ENCODE peak calls at places on chromosome 10, in seven cellular contexts. V is HCT116, W is GM23338, R is OCI-LY7, J is MM.1S, Y is neural progenitor cell, H is GM23248. D is an unnamed sample. For H3K79me2 and H4K20me1, the result is how much of the 10 kb centered on the place peaks cover.

GRCh38 chr10:15531927-15532722 is 161.0 kb upstream of the FAM171A1 start:
- DNase-seq in V (no peak), W (no peak), R (no peak), J (no peak), Y (no peak), H (no peak), D (no peak)

GRCh38 chr10:62856021-62856420 is 39.9 kb upstream of the EGR2 start:
- DNase-seq in V (no peak), W (no peak), R (no peak), J (no peak), Y (no peak), H (no peak), D (no peak)

GRCh38 chr10:101050206-101051069 is 11.4 kb upstream of the KAZALD1 start:
- DNase-seq in V (no peak), W (peak), R (peak), J (peak), Y (peak), H (peak), D (peak)

GRCh38 chr10:17004801-17005380 is 124.7 kb downstream of the CUBN start:
- DNase-seq in V (no peak), W (no peak), R (no peak), J (no peak), Y (no peak), H (no peak), D (no peak)

GRCh38 chr10:126504051-126504760 is 115.9 kb upstream of the ADAM12 start:
- DNase-seq in V (peak), W (peak), R (peak), J (peak), Y (peak), H (peak), D (peak)

GRCh38 chr10:24257588-24257987 is 48.6 kb downstream of the KIAA1217 start:
- DNase-seq in V (no peak), W (no peak), R (no peak), J (no peak), Y (no peak), H (no peak), D (no peak)

GRCh38 chr10:4820804-4821401 is 5.1 kb upstream of the AKR1E2 start:
- DNase-seq in V (no peak), W (no peak), R (no peak), J (no peak), Y (no peak), H (no peak), D (no peak)

GRCh38 chr10:71850021-71850744 is 868 bp downstream of the PSAP start:
- DNase-seq in V (no peak), W (no peak), R (no peak), J (no peak), Y (no peak), H (peak), D (no peak)

GRCh38 chr10:114626841-114627240 is 31.2 kb downstream of the ABLIM1 start:
- DNase-seq in V (no peak), W (no peak), R (no peak), J (no peak), Y (no peak), H (no peak), D (no peak)

GRCh38 chr10:48533951-48534720 is 70.7 kb downstream of the ARHGAP22 start:
- DNase-seq in V (no peak), W (peak), R (no peak), J (no peak), Y (no peak), H (peak), D (no peak)

GRCh38 chr10:36880898-36881297 is 244.5 kb upstream of the ANKRD30A start:
- DNase-seq in V (no peak), W (peak), R (peak), J (peak), Y (peak), H (peak), D (peak)

GRCh38 chr10:13795653-13796555 is 209.1 kb downstream of the PRPF18 start:
- DNase-seq in V (no peak), W (no peak), R (peak), J (peak), Y (no peak), H (no peak), D (no peak)

GRCh38 chr10:17290226-17290625 is 62.2 kb downstream of the VIM start:
- DNase-seq in V (peak), W (peak), R (peak), J (no peak), Y (peak), H (peak), D (no peak)

GRCh38 chr10:35394411-35394851 is 58.1 kb downstream of the CCNY start:
- DNase-seq in V (no peak), W (peak), R (no peak), J (no peak), Y (no peak), H (no peak), D (no peak)

GRCh38 chr10:113547426-113547825 is 5.4 kb upstream of the HABP2 start:
- DNase-seq in V (no peak), W (no peak), R (no peak), J (no peak), Y (no peak), H (no peak), D (no peak)

GRCh38 chr10:117413928-117414618 is 38.8 kb upstream of the PDZD8 start:
- DNase-seq in V (no peak), W (no peak), R (no peak), J (no peak), Y (no peak), H (peak), D (no peak)

GRCh38 chr10:92880233-92880861 is 32.0 kb downstream of the EXOC6 start:
- DNase-seq in V (peak), W (peak), R (peak), J (peak), Y (peak), H (peak), D (peak)

GRCh38 chr10:80068270-80068669 is 10.2 kb upstream of the TMEM254 start:
- DNase-seq in V (no peak), W (peak), R (peak), J (no peak), Y (peak), H (no peak), D (no peak)

GRCh38 chr10:60570272-60570865 is 180.7 kb upstream of the ANK3 start:
- DNase-seq in V (no peak), W (no peak), R (no peak), J (no peak), Y (no peak), H (no peak), D (no peak)

GRCh38 chr10:114825513-114826253 is 4.1 kb downstream of the FHIP2A start:
- DNase-seq in V (no peak), W (no peak), R (no peak), J (no peak), Y (no peak), H (peak), D (peak)

GRCh38 chr10:61140765-61141392 is 196.9 kb upstream of the RHOBTB1 start:
- DNase-seq in V (peak), W (peak), R (peak), J (peak), Y (peak), H (peak), D (peak)

GRCh38 chr10:11813855-11814557 is 9.2 kb upstream of the PROSER2 start:
- DNase-seq in V (no peak), W (no peak), R (no peak), J (no peak), Y (no peak), H (peak), D (no peak)

GRCh38 chr10:46525177-46525823 is 31.2 kb downstream of the GPRIN2 start:
- DNase-seq in V (peak), W (no peak), R (no peak), J (no peak), Y (no peak), H (peak), D (no peak)

GRCh38 chr10:112755446-112756117 is 194.5 kb upstream of the TCF7L2 start:
- DNase-seq in V (no peak), W (no peak), R (no peak), J (no peak), Y (peak), H (no peak), D (no peak)

GRCh38 chr10:3963191-3963673 is 178.2 kb upstream of the KLF6 start:
- DNase-seq in V (no peak), W (no peak), R (no peak), J (no peak), Y (no peak), H (no peak), D (no peak)

GRCh38 chr10:69816963-69817605 is 15.4 kb downstream of the COL13A1 start:
- DNase-seq in V (no peak), W (no peak), R (no peak), J (no peak), Y (no peak), H (no peak), D (no peak)

GRCh38 chr10:69814251-69814650 is 12.5 kb downstream of the COL13A1 start:
- DNase-seq in V (no peak), W (no peak), R (no peak), J (no peak), Y (no peak), H (no peak), D (no peak)

GRCh38 chr10:69818676-69819239 is 17.1 kb downstream of the COL13A1 start:
- DNase-seq in V (no peak), W (no peak), R (no peak), J (no peak), Y (no peak), H (no peak), D (no peak)

GRCh38 chr10:69815099-69815498 is 13.4 kb downstream of the COL13A1 start:
- DNase-seq in V (no peak), W (no peak), R (no peak), J (no peak), Y (no peak), H (no peak), D (no peak)

DNA sequence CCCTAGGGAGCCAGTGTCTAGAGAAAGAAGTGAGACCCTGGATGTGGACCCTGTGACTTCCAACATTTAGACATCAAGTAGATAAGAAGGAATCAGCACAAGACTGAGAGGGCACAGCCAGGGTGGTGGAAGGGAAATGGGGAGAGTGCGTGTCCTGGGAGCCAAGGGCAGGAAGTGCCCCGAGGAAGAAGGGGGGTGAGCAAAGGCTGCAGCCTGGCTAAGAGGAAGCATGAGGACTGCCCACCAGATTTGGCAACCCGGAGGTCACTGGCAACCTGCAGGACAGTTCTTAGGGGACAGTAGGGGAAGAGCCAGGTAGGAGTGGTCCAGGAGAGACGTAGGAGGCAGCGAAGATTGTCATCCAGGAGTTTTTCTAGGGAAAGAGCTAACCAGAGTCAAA is 14.8 kb downstream of the COL13A1 start:
- DNase-seq in V (no peak), W (no peak), R (no peak), J (no peak), Y (no peak), H (no peak), D (no peak)
- H3K79me2 ChIP-seq in V (under half), W (under half), R (under half), J (under half), Y (under half), H (under half), D (under half)

GRCh38 chr10:96614515-96614914 is 27.7 kb upstream of the TM9SF3 start:
- DNase-seq in V (peak), W (no peak), R (no peak), J (no peak), Y (no peak), H (peak), D (peak)

GRCh38 chr10:96618648-96619047 is 31.8 kb upstream of the TM9SF3 start:
- DNase-seq in V (no peak), W (no peak), R (no peak), J (no peak), Y (no peak), H (peak), D (no peak)

GRCh38 chr10:96619120-96619519 is 32.3 kb upstream of the TM9SF3 start:
- DNase-seq in V (no peak), W (no peak), R (no peak), J (no peak), Y (no peak), H (no peak), D (no peak)

GRCh38 chr10:96619803-96620773 is 33.3 kb upstream of the TM9SF3 start:
- DNase-seq in V (no peak), W (no peak), R (no peak), J (no peak), Y (no peak), H (peak), D (no peak)

DNA sequence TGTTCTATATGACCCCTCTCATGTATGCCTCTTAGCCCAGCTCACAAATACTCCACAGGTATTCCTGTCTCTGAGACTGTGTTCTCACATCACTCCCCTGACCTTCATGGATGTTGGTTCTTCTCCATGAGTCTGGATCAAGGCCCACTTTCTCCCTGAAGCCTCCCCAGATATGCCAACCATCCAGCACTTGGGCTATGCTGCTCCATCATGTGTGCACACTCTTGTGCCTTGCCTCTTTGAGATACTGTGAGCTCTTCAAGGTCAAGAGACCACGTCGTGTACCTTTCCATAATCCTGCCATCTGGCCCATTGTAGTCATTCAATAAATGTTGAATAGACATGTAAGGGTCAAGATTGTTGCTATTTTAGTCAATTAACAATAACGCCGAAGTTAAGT is 30.1 kb upstream of the TM9SF3 start:
- DNase-seq in V (no peak), W (no peak), R (no peak), J (no peak), Y (no peak), H (no peak), D (no peak)
- H4K20me1 ChIP-seq in V (under half), W (under half), R (under half), J (under half), Y (under half), H (under half), D (under half)

GRCh38 chr10:123272171-123272570 is 118.0 kb downstream of the BUB3 start:
- DNase-seq in V (no peak), W (no peak), R (peak), J (no peak), Y (no peak), H (peak), D (no peak)

GRCh38 chr10:123275183-123275549 is 121.0 kb downstream of the BUB3 start:
- DNase-seq in V (no peak), W (no peak), R (no peak), J (no peak), Y (no peak), H (peak), D (no peak)

GRCh38 chr10:123278445-123278844 is 124.2 kb downstream of the BUB3 start:
- DNase-seq in V (no peak), W (no peak), R (no peak), J (no peak), Y (no peak), H (no peak), D (no peak)

GRCh38 chr10:123270806-123271205 is 116.6 kb downstream of the BUB3 start:
- DNase-seq in V (no peak), W (no peak), R (no peak), J (no peak), Y (no peak), H (no peak), D (no peak)

GRCh38 chr10:123274513-123275182 is 120.4 kb downstream of the BUB3 start:
- DNase-seq in V (no peak), W (peak), R (no peak), J (no peak), Y (peak), H (no peak), D (no peak)
- TF ChIP-seq EZH2phosphoT487 in V (no peak), W (no peak), R (no peak), J (no peak), Y (no peak), H (no peak), D (no peak)

DNA sequence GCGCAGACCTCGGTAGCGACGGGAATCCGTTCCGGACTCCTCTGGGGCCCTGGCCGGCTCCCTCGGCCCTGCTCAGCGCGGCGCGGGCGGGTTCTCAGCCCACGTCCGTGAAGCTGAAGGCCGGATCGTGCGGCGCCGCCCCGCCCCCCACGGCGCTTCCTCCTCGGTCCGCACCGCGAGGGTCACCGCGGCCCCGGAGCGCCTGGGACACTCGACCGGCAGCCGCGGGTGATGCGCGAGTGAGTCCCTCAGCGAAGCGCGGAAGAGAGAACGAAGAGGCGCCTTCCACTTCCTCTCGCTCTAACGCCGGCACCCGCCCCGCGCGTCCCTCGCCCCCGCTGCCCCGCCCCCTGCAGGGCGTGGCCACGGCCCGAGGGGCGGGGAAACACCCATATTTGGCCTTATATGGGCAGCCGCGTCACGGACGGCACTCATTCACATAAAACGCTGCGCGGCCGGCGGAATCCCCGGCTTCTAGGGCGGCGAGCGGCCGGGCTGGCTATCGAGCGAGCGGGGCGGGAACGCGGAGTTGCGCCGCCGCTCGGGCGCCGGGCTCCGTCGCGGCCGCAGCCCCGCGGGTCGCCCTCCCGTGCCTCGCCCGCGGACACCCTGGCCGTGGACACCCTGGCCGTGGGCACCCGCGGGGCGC is at the start of gene DUSP5:
- DNase-seq in V (peak), W (peak), R (peak), J (peak), Y (peak), H (peak), D (peak)
- H3K79me2 ChIP-seq in V (half or more), W (under half), R (under half), J (half or more), Y (under half), H (half or more), D (under half)

DNA sequence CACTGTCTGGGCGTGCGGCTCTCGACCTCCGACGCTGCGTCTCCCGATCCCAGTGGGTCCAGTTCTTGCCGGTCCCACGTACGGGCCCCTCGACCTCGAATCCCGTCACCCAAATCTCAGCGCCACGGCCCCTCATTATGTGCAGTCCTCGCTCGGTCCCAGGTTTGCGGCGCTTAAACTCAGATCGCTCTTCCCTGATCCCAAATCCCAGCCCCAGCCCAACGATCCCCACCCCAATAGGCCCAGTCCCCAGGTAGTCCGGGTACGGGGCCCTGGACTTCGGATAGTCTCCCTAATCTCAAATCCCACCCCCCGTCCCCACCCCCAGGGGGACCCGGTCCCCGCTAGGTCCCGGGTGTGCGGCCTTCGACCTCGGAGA is 666 bp downstream of the HNRNPF start:
- DNase-seq in V (no peak), W (peak), R (no peak), J (no peak), Y (peak), H (no peak), D (no peak)
- H4K20me1 ChIP-seq in V (under half), W (under half), R (under half), J (under half), Y (half or more), H (under half), D (under half)

DNA sequence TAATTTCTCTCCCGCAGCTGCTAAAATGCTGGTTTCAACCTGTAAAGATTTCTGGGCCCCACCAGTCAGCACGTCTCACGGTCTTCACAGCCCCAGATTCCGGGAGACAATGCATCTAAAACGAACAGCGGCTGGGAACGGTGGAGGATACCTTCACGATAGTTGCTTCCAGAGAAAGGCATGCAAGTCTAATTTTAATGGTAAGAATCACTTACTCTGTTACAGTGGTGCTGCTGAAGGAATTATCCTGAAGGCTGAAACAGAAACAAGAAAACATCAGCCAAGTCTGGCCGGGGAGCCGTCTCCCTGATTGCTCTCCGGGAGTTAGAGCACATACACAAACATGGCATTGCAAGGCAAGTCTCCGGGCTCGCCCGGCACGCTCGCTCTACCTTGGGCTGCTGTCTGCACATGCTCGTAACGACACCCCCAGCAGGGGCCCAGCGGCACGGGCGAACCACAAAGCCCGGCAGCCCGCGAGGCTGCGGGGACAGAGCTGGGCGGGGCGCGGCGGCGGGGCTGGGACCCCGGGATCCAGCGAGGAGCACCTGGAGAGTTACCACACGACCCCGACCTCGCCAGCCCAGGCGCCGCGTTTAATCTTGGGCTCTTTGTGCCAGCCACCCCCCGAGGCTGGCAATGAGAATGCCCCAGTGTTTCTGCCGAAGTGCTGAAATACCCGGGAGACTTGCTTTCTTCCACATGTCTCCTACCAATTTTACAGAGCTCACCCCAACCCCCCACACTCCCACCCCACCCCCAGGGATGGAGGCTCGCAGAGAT is at the start of gene FAM13C:
- DNase-seq in V (no peak), W (peak), R (no peak), J (peak), Y (peak), H (peak), D (peak)
- TF ChIP-seq EZH2phosphoT487 in V (no peak), W (no peak), R (no peak), J (no peak), Y (no peak), H (no peak), D (no peak)

DNA sequence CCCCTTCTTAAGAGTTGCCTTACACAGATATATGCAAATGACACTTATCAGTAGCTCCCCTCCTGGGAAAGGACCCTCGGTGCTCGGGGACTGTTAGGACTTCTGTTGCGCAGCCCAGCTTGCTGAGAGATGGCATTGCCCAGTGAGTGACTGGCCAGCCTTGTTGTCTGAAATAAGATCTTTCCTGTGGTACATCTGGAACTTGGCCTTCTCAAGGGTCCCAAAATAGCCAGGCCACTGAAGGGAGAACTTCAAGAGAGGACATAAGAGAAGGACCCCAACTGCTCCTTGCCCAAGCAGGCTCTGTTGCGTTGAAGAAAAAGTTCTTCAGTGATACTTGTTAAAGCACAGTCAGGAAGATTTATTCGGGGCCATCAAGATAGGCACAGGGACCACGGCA is 17.3 kb downstream of the BAG3 start:
- DNase-seq in V (no peak), W (no peak), R (no peak), J (no peak), Y (no peak), H (no peak), D (no peak)
- H3K79me2 ChIP-seq in V (half or more), W (under half), R (under half), J (half or more), Y (under half), H (half or more), D (half or more)